ENCODE peak calls at places on chromosomes 4 and X, in nine cellular contexts. M is NCI-H2029; A is stimulated activated CD4-positive, alpha-beta T cell treated with anti-CD3 and anti-CD28 coated beads, TNF-alpha, amount 100 ng/mL, for 1 hour; G is A172; P is activated naive CD8-positive, alpha-beta T cell treated with anti-CD3 and anti-CD28 coated beads, Interleukin-2, amount 50 U/mL, for 24 hours; Q is effector CD4-positive, alpha-beta T cell; B is lower leg skin; C is memory B cell; O is fibroblast of mammary gland. H is an unnamed sample.

GRCh38 chr4:69748176-69748575 is 12.2 kb downstream of the SULT1B1 start:
- DNase-seq in Q (no peak), C (no peak), B (no peak), M (no peak), G (no peak), A (no peak), P (no peak), O (peak; percentile 64), H (no peak)

GRCh38 chr4:139142097-139142496 is 34.9 kb downstream of the ELF2 start:
- DNase-seq in B (no peak), O (no peak), Q (no peak), M (no peak), P (no peak), G (no peak), A (no peak), C (peak; percentile 18), H (peak; percentile 39)

GRCh38 chr4:41092128-41092527 is 122.2 kb downstream of the APBB2 start:
- DNase-seq in Q (no peak), O (no peak), G (no peak), P (no peak), M (no peak), A (no peak), C (no peak), B (no peak), H (no peak)

GRCh38 chrX:107562482-107562881 is 65.8 kb upstream of the PRPS1 start:
- DNase-seq in B (peak; percentile 29), M (no peak), Q (no peak), C (no peak), O (peak; percentile 77), G (peak; percentile 52), A (no peak), P (no peak), H (no peak)

GRCh38 chr4:8554555-8555100 is 25.6 kb upstream of the GPR78 start:
- DNase-seq in M (no peak), B (no peak), O (no peak), Q (no peak), P (no peak), C (no peak), A (no peak), G (no peak), H (no peak)

GRCh38 chr4:70367813-70368212 is 7.3 kb downstream of the SMR3A start:
- DNase-seq in C (no peak), G (no peak), A (no peak), M (no peak), B (no peak), P (no peak), O (no peak), Q (no peak), H (no peak)

GRCh38 chr4:157196050-157196449 is 24.5 kb upstream of the GRIA2 start:
- DNase-seq in M (no peak), G (no peak), A (no peak), C (no peak), P (no peak), Q (no peak), O (no peak), B (no peak), H (no peak)

GRCh38 chr4:123018391-123018755 is 96.0 kb upstream of the NUDT6 start:
- DNase-seq in P (no peak), C (no peak), Q (no peak), O (no peak), A (no peak), G (no peak), M (no peak), B (no peak), H (no peak)

GRCh38 chrX:118459494-118459893 is 36.1 kb upstream of the DOCK11 start:
- DNase-seq in C (peak; percentile 9), P (no peak), B (no peak), O (peak; percentile 50), G (peak; percentile 4), A (no peak), Q (peak; percentile 3), M (no peak), H (no peak)

GRCh38 chr4:110477836-110478235 is 1.9 kb downstream of the ENPEP start:
- DNase-seq in B (no peak), M (no peak), A (no peak), Q (no peak), P (no peak), O (no peak), G (no peak), C (no peak), H (no peak)

GRCh38 chrX:48909703-48910102 is 1.7 kb downstream of the SLC35A2 start:
- DNase-seq in O (no peak), G (no peak), M (no peak), A (no peak), C (no peak), B (no peak), Q (no peak), P (no peak), H (no peak)

GRCh38 chrX:79270401-79270800 is 96.7 kb downstream of the ITM2A start:
- DNase-seq in P (peak; percentile 70), C (peak; percentile 46), B (no peak), G (no peak), A (peak; percentile 45), Q (peak; percentile 64), O (peak; percentile 19), M (no peak), H (no peak)

GRCh38 chr4:125991398-125991797 is 676.6 kb downstream of the FAT4 start:
- DNase-seq in P (no peak), Q (no peak), G (no peak), A (no peak), C (no peak), B (no peak), O (no peak), M (no peak), H (no peak)

GRCh38 chr4:138835833-138836521 is 179.6 kb upstream of the NOCT start:
- DNase-seq in M (peak; percentile 28), G (no peak), A (no peak), C (no peak), O (peak; percentile 50), B (no peak), P (no peak), Q (no peak), H (peak; percentile 42)

GRCh38 chrX:14919421-14919820 is 46.2 kb downstream of the MOSPD2 start:
- DNase-seq in A (no peak), G (no peak), M (no peak), O (no peak), C (no peak), Q (no peak), B (no peak), P (no peak), H (no peak)

GRCh38 chr4:107552306-107552705 is 167.7 kb downstream of the PAPSS1 start:
- DNase-seq in Q (no peak), M (no peak), G (no peak), P (no peak), B (no peak), O (no peak), C (no peak), A (no peak), H (no peak)

GRCh38 chr4:81650871-81651270 is 179.2 kb upstream of the RASGEF1B start:
- DNase-seq in M (peak; percentile 89), P (no peak), Q (no peak), B (no peak), C (no peak), G (no peak), A (no peak), O (no peak), H (peak; percentile 43)

GRCh38 chrX:36957425-36958328 is 50.5 kb upstream of the FAM47C start:
- DNase-seq in B (no peak), C (no peak), P (no peak), G (no peak), O (no peak), A (no peak), M (no peak), Q (no peak), H (no peak)

GRCh38 chrX:18668059-18668458 is 3.8 kb downstream of the RS1 start:
- DNase-seq in C (no peak), P (no peak), B (no peak), O (no peak), G (no peak), M (no peak), Q (no peak), A (no peak), H (no peak)

GRCh38 chrX:154732421-154733071 is 18.3 kb downstream of the GAB3 start:
- DNase-seq in G (no peak), C (no peak), Q (no peak), P (no peak), O (peak; percentile 77), A (no peak), B (no peak), M (no peak), H (no peak)

GRCh38 chrX:31147175-31147574 is 75.3 kb upstream of the FTHL17 start:
- DNase-seq in A (no peak), P (no peak), C (no peak), B (no peak), M (no peak), Q (no peak), O (no peak), G (no peak), H (no peak)

GRCh38 chrX:23732704-23733103 is 10.4 kb downstream of the ACOT9 start:
- DNase-seq in P (no peak), C (peak; percentile 15), Q (no peak), G (no peak), M (no peak), O (no peak), A (no peak), B (no peak), H (no peak)

GRCh38 chr4:94757192-94758140 is at the start of gene BMPR1B:
- DNase-seq in M (no peak), G (no peak), B (no peak), O (peak; percentile 66), Q (no peak), A (no peak), C (no peak), P (peak; percentile 2), H (no peak)

GRCh38 chrX:112768563-112768962 is 72.1 kb downstream of the AMOT start:
- DNase-seq in B (no peak), M (no peak), P (no peak), A (no peak), G (no peak), Q (no peak), C (no peak), O (no peak), H (no peak)